ENCODE peak calls at places on chromosomes 3 and 15, in seven cellular contexts. F, D, B, L, Z, G and I are unnamed samples.

GRCh38 chr15:70486451-70487379 is 276.6 kb downstream of the UACA start:
- DNase-seq in F (no peak), D (no peak), B (no peak), L (no peak), Z (no peak), G (peak), I (peak)

GRCh38 chr3:176683382-176683781 is 513.9 kb downstream of the TBL1XR1 start:
- DNase-seq in F (no peak), D (no peak), B (no peak), L (no peak), Z (no peak), G (no peak), I (no peak)

GRCh38 chr15:45199136-45199810 is 11.5 kb upstream of the SHF start:
- DNase-seq in F (no peak), D (peak), B (no peak), L (no peak), Z (peak), G (no peak), I (peak)

GRCh38 chr15:38514601-38515000 is 50.0 kb downstream of the RASGRP1 start:
- DNase-seq in F (no peak), D (no peak), B (no peak), L (no peak), Z (no peak), G (no peak), I (peak)

GRCh38 chr3:42685891-42686820 is 819 bp downstream of the KLHL40 start:
- DNase-seq in F (no peak), D (no peak), B (no peak), L (no peak), Z (no peak), G (no peak), I (no peak)

GRCh38 chr15:31442203-31443090 is 115.8 kb downstream of the KLF13 start:
- DNase-seq in F (peak), D (no peak), B (no peak), L (no peak), Z (peak), G (peak), I (peak)

GRCh38 chr3:120095226-120096165 is 1.2 kb upstream of the GSK3B start:
- DNase-seq in F (peak), D (peak), B (peak), L (peak), Z (peak), G (peak), I (peak)

GRCh38 chr15:74176262-74177208 is 3.0 kb downstream of the ISLR start:
- DNase-seq in F (no peak), D (no peak), B (no peak), L (no peak), Z (no peak), G (no peak), I (no peak)

GRCh38 chr3:56484525-56485024 is 16.3 kb upstream of the ERC2 start:
- DNase-seq in F (no peak), D (no peak), B (no peak), L (no peak), Z (no peak), G (no peak), I (no peak)

GRCh38 chr15:29046946-29047345 is 161.2 kb downstream of the APBA2 start:
- DNase-seq in F (no peak), D (peak), B (no peak), L (no peak), Z (no peak), G (no peak), I (no peak)

GRCh38 chr3:187223799-187224198 is 26.5 kb downstream of the RTP1 start:
- DNase-seq in F (no peak), D (no peak), B (no peak), L (no peak), Z (no peak), G (peak), I (no peak)

GRCh38 chr3:156218353-156218744 is 98.0 kb downstream of the KCNAB1 start:
- DNase-seq in F (no peak), D (no peak), B (no peak), L (no peak), Z (no peak), G (no peak), I (no peak)

GRCh38 chr15:63891763-63892123 is 58.0 kb upstream of the HERC1 start:
- DNase-seq in F (no peak), D (no peak), B (no peak), L (no peak), Z (no peak), G (no peak), I (peak)

GRCh38 chr3:132290833-132291232 is 26.4 kb upstream of the ACP3 start:
- DNase-seq in F (no peak), D (no peak), B (no peak), L (no peak), Z (peak), G (peak), I (no peak)

GRCh38 chr3:175150812-175151411 is 291.8 kb downstream of the NAALADL2 start:
- DNase-seq in F (no peak), D (no peak), B (no peak), L (peak), Z (no peak), G (no peak), I (no peak)

GRCh38 chr3:158539414-158540014 is 31.5 kb upstream of the MLF1 start:
- DNase-seq in F (no peak), D (peak), B (peak), L (peak), Z (peak), G (peak), I (peak)

GRCh38 chr3:49352286-49352685 is 5.9 kb downstream of the GPX1 start:
- DNase-seq in F (no peak), D (no peak), B (no peak), L (no peak), Z (no peak), G (no peak), I (no peak)

GRCh38 chr15:77508541-77509505 is 88.1 kb downstream of the HMG20A start:
- DNase-seq in F (no peak), D (no peak), B (peak), L (no peak), Z (no peak), G (no peak), I (no peak)

GRCh38 chr3:54968546-54969172 is 40.8 kb upstream of the LRTM1 start:
- DNase-seq in F (no peak), D (no peak), B (no peak), L (no peak), Z (no peak), G (peak), I (no peak)

DNA sequence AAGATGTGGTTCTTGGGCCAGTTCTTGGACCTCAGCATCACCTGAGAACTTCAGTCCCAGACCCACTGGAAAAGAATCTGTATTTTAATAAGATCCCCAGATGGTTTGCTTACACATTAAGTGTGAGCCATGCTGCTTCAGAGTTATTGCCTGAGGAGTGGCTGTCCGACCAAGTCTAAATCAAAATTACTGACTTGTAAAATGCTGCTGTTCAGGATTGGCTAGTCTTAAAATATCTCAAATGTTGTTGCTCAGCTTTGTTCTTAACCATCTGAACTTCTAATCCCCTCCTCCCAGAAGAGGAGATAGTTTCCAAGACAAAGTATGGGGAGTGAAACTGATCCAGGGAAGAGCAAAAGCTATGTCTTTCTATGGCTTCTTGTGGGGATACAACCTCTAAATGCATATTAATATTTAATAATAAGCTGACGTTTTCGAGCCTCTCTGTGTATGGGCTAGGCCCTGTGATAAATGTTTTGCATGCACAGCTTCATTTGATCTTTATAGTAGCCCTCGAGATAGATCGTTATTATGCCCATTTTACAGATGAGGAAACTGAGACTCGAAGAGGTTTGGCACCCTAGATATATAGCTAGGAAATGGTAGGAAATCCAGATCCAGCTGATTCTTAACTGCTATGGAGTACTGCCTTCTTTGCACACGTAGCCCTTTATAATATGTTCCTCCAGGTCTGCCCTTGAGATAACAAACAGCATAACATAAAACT is 52.2 kb downstream of the DNASE1L3 start:
- DNase-seq in F (no peak), D (no peak), B (no peak), L (no peak), Z (no peak), G (no peak), I (no peak)
- TF ChIP-seq CTCF in F (no peak), D (no peak), B (no peak), L (no peak), Z (no peak), G (no peak), I (no peak)

GRCh38 chr3:142270407-142270806 is 45.0 kb upstream of the GK5 start:
- DNase-seq in F (no peak), D (no peak), B (no peak), L (no peak), Z (no peak), G (no peak), I (peak)
- TF ChIP-seq CTCF in F (no peak), D (no peak), B (no peak), L (no peak), Z (no peak), G (no peak), I (no peak)

DNA sequence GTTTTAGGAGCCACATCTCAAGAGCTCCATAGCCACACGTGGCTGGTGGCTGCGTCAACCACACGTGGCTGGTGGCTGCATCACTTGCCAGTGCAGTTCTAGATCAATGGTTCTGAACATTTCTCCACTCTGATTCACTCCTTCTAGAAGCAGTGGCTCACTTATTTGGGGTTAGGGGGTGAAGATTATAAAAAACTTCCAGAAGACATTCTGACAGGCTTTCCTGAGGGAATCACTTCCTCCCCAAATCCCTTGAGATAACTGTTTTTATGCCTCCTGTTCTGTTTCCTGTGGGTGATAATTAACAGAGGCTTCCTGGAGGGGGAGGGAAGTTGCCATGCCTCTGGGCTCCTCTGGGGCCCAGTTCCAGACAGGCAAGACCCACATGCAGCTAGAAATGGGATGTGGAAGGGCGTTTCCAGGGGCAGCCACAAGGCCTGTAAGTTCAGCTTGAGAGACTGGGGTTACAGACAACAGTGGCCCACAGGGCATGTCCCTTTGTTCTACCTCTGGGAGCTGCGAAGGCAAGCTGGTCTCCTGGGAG is 23.6 kb downstream of the HEG1 start:
- DNase-seq in F (no peak), D (no peak), B (no peak), L (no peak), Z (peak), G (peak), I (peak)
- TF ChIP-seq CTCF in F (no peak), D (no peak), B (no peak), L (no peak), Z (no peak), G (no peak), I (no peak)

DNA sequence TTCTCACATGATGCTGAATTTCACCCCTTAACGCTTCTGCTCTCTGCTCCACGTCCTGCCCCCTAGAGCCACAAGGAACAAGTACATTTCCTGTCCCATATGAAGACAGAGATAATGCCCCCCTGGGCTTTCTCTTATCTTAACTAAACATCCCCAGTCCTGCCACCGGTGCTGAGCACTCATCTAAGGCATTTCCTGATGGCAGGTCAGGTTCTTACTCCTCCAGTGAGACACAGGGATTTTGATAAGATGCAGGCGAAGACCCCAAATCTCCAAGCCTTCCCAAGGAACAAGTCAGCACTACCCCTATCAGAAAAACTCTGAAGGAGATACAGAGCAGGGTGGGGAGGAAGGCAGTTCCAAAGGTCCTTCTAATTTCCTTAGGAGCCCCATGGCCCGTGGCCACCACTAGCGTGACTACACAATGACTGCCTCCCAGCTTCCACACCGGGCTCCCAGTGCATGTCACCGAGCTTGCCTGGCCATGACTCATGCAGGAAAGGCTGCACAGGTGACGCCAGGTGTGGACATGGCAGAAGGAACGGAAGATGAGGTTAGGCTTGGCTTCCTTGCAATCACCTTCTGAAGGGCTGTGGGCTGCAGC is 152.9 kb downstream of the XXYLT1 start:
- DNase-seq in F (no peak), D (no peak), B (no peak), L (peak), Z (no peak), G (no peak), I (peak)
- TF ChIP-seq CTCF in F (no peak), D (peak), B (no peak), L (peak), Z (no peak), G (peak), I (peak)

DNA sequence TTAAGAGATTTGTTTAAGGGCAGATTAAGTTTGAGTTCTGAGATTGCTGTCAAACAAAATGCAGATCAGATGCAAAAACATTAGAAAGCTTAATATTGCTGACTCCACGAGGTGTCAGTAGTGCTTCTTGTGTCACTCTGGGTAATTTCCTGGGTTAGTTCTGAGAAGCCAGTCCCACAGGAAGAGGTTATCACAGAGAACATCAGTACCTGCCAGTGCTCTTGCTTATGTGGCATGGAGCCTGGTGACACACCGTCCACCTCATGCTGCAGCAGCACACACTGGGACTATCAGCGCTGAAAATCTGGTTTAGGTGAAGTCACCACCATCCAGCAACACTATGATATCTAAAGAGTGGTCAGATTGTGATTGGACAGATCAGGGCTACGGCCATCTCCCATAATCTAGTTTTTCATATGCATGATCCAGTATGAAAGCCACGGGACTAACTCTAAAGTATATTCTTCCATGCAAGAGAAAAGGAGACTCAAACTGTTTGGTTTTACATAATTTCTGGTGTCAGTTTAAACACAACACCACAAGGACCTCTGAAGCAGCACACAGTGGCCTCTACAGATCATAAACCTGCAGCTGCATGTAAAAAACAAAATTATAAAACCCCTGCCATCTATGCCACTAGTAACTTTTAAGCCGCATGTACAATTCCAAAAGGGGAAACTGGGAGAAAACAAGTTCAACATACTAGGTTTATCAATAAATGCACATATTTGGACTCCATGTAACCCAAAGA is 36.1 kb upstream of the MYO5C start:
- DNase-seq in F (no peak), D (no peak), B (no peak), L (peak), Z (peak), G (peak), I (peak)
- TF ChIP-seq CTCF in F (peak), D (peak), B (peak), L (peak), Z (peak), G (peak), I (peak)

GRCh38 chr3:10162147-10162546 is 2.6 kb upstream of the IRAK2 start:
- DNase-seq in F (no peak), D (no peak), B (no peak), L (no peak), Z (no peak), G (no peak), I (peak)

GRCh38 chr3:10164546-10165393 is at the start of gene IRAK2:
- DNase-seq in F (no peak), D (peak), B (peak), L (peak), Z (peak), G (peak), I (peak)

GRCh38 chr3:10157015-10157414 is 7.7 kb upstream of the IRAK2 start:
- DNase-seq in F (no peak), D (no peak), B (no peak), L (no peak), Z (no peak), G (no peak), I (no peak)

GRCh38 chr3:10160925-10161324 is 3.8 kb upstream of the IRAK2 start:
- DNase-seq in F (no peak), D (no peak), B (no peak), L (no peak), Z (peak), G (no peak), I (no peak)

DNA sequence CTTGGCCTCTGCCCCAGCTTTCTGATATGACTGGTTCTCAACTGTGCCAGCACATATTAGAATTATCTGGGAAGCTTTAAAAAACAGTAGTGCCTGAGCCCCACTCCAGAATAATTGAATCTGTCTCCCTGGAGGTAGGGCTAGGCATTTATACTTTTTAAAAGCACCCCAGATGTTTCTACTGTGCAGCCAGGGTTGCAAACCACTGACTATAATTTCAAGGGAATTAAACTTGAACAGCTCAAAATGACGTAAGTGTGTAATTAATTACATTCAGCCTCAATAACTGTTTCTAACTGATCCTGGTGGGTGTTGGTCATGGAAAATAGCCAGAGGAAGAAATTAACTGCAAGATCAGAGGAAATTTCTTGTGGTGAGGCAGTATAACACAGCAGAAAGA is 4.4 kb upstream of the IRAK2 start:
- DNase-seq in F (no peak), D (no peak), B (no peak), L (no peak), Z (no peak), G (no peak), I (no peak)
- TF ChIP-seq CTCF in F (no peak), D (no peak), B (no peak), L (no peak), Z (no peak), G (no peak), I (no peak)

DNA sequence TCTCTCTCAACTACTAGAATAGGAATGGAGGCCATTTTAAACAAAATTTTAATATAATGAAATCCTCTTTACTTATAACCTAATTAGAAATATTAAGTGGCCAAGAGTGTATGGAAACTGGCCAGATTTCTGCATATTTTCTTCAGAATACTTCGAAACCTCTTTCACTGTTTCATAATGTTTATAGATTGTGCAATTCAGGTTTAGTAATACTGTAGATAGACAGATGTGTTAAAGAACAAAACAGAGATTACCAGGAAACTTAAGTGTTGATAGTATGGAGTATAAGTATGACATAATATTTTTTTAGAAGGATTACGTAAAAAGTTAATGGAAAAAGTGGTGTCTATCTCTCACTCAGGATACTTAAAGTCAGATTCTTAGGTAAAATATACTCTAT is 4.7 kb downstream of the ABHD5 start:
- DNase-seq in F (peak), D (no peak), B (no peak), L (no peak), Z (no peak), G (no peak), I (no peak)
- TF ChIP-seq CTCF in F (no peak), D (no peak), B (no peak), L (no peak), Z (no peak), G (no peak), I (no peak)

GRCh38 chr15:79653533-79653932 is 221.4 kb downstream of the MINAR1 start:
- DNase-seq in F (no peak), D (no peak), B (no peak), L (no peak), Z (no peak), G (no peak), I (no peak)
- TF ChIP-seq CTCF in F (no peak), D (no peak), B (no peak), L (no peak), Z (no peak), G (no peak), I (no peak)

DNA sequence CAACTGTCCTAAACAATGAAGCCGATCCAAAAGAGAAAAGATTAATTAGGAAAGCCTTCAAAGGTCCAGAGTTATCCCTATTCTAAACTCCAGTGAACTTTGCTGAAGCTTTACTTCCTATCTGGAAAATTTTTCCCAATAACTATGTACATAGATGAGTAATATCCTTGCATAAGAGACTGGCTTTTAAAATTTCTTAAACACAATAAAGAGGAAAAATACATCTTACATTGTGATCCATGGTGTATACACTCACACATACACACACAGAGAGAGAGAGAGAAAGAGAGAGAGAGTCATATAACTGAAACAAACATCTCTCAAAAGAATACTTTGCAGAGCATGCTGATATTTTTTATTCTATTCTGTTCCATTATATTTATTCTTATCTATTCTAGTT is 20.0 kb downstream of the SPTSSB start:
- DNase-seq in F (no peak), D (no peak), B (no peak), L (no peak), Z (no peak), G (no peak), I (no peak)
- TF ChIP-seq CTCF in F (no peak), D (no peak), B (no peak), L (no peak), Z (no peak), G (no peak), I (no peak)

GRCh38 chr15:48573780-48574179 is 71.7 kb downstream of the FBN1 start:
- DNase-seq in F (no peak), D (no peak), B (no peak), L (no peak), Z (no peak), G (no peak), I (no peak)
- TF ChIP-seq CTCF in F (no peak), D (no peak), B (no peak), L (no peak), Z (no peak), G (no peak), I (no peak)